ENCODE peak calls at places on chromosomes 3 and 15, in six cellular contexts. R is keratinocyte; K is NT2/D1; S is stomach; T is Panc1; Y is CD4-positive, CD25-positive, alpha-beta regulatory T cell. B is an unnamed sample.

GRCh38 chr15:60423540-60423939 is 25.8 kb upstream of the ANXA2 start:
- DNase-seq in R (peak; percentile 89), K (peak; percentile 60), S (no peak), T (no peak), Y (peak; percentile 35), B (no peak)

GRCh38 chr3:167148121-167148520 is 232.0 kb downstream of the ZBBX start:
- DNase-seq in R (no peak), K (no peak), S (no peak), T (no peak), Y (no peak), B (no peak)

GRCh38 chr15:32870240-32871033 is 152.6 kb downstream of the GREM1 start:
- DNase-seq in R (no peak), K (no peak), S (peak; percentile 30), T (peak; percentile 51), Y (no peak), B (no peak)

GRCh38 chr3:8371085-8371551 is 130.5 kb upstream of the LMCD1 start:
- DNase-seq in R (no peak), K (no peak), S (no peak), T (no peak), Y (no peak), B (no peak)

GRCh38 chr3:68049781-68050180 is 395.4 kb upstream of the SUCLG2 start:
- DNase-seq in R (no peak), K (no peak), S (no peak), T (no peak), Y (no peak), B (no peak)

GRCh38 chr3:143201066-143201465 is 81.5 kb downstream of the CHST2 start:
- DNase-seq in R (no peak), K (no peak), S (no peak), T (no peak), Y (no peak), B (no peak)

GRCh38 chr3:189142527-189142926 is 29.2 kb upstream of the TPRG1 start:
- DNase-seq in R (no peak), K (no peak), S (no peak), T (no peak), Y (peak; percentile 41), B (no peak)

GRCh38 chr15:98628216-98628615 is 20.1 kb upstream of the IGF1R start:
- DNase-seq in R (no peak), K (no peak), S (no peak), T (no peak), Y (no peak), B (no peak)

GRCh38 chr3:49602049-49602554 is 47.8 kb downstream of the BSN start:
- DNase-seq in R (no peak), K (no peak), S (no peak), T (no peak), Y (no peak), B (no peak)

GRCh38 chr3:152355744-152356665 is 87.3 kb downstream of the MBNL1 start:
- DNase-seq in R (no peak), K (no peak), S (no peak), T (no peak), Y (no peak), B (no peak)

GRCh38 chr3:132660745-132661067 is 577 bp downstream of the UBA5 start:
- DNase-seq in R (no peak), K (no peak), S (no peak), T (no peak), Y (no peak), B (no peak)

GRCh38 chr3:111236833-111237713 is 165.5 kb downstream of the NECTIN3 start:
- DNase-seq in R (no peak), K (no peak), S (no peak), T (no peak), Y (no peak), B (no peak)

GRCh38 chr3:31133541-31133940 is 239.1 kb upstream of the GADL1 start:
- DNase-seq in R (no peak), K (no peak), S (no peak), T (no peak), Y (no peak), B (no peak)

GRCh38 chr3:196414469-196414868 is 17.8 kb downstream of the UBXN7 start:
- DNase-seq in R (no peak), K (no peak), S (no peak), T (no peak), Y (no peak), B (no peak)

GRCh38 chr3:169103941-169104340 is 559.6 kb downstream of the MECOM start:
- DNase-seq in R (no peak), K (no peak), S (no peak), T (no peak), Y (no peak), B (no peak)

GRCh38 chr3:136343446-136343845 is 93.3 kb downstream of the PCCB start:
- DNase-seq in R (no peak), K (no peak), S (no peak), T (no peak), Y (peak; percentile 65), B (peak; percentile 41)

GRCh38 chr15:67551207-67551743 is 8.8 kb downstream of the MAP2K5 start:
- DNase-seq in R (no peak), K (no peak), S (no peak), T (no peak), Y (no peak), B (no peak)

GRCh38 chr3:15427981-15428380 is 583 bp downstream of the EAF1 start:
- DNase-seq in R (no peak), K (no peak), S (no peak), T (no peak), Y (no peak), B (peak; percentile 30)

GRCh38 chr3:2661078-2661477 is 449.1 kb downstream of the IL5RA start:
- DNase-seq in R (no peak), K (no peak), S (no peak), T (no peak), Y (no peak), B (no peak)

GRCh38 chr3:11818033-11818432 is 28.7 kb downstream of the TAMM41 start:
- DNase-seq in R (peak; percentile 70), K (no peak), S (no peak), T (no peak), Y (no peak), B (no peak)

GRCh38 chr15:33243393-33243792 is 48.9 kb upstream of the FMN1 start:
- DNase-seq in R (no peak), K (no peak), S (no peak), T (no peak), Y (no peak), B (no peak)

DNA sequence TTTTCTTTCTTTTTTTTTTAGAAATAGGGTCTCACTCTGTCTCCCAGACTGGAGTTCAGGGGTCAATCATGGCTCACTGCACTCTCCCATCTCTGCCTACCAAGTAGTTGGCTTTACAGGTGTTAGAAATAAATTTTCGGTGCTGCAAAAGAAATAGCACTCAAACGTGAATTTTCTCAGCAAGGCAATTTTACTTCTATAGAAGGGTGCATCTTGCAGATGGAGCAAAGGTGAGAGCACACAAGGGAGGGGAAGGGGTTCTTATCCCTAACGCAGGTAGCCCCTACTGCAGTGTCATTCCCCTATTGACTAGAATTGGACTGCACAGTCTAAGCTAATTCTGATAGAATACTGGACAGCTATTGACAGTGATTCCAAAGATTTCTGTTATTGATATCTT is 6.8 kb upstream of the FBLN2 start:
- DNase-seq in R (no peak), K (no peak), S (no peak), T (no peak), Y (no peak), B (no peak)
- H3K4me1 ChIP-seq in R (peaks cover 38% of the 10 kb centered on the region), K (peaks cover 16% of the 10 kb centered on the region), S (peaks cover 3% of the 10 kb centered on the region), T (no peaks in the 10 kb centered on the region), Y (peaks cover 3% of the 10 kb centered on the region), B (no peaks in the 10 kb centered on the region)

GRCh38 chr3:71990545-71990944 is 205.6 kb upstream of the PROK2 start:
- DNase-seq in R (no peak), K (no peak), S (no peak), T (no peak), Y (no peak), B (no peak)

GRCh38 chr3:71989165-71989564 is 204.2 kb upstream of the PROK2 start:
- DNase-seq in R (no peak), K (peak; percentile 20), S (no peak), T (no peak), Y (no peak), B (no peak)

GRCh38 chr3:71994203-71994602 is 209.3 kb upstream of the PROK2 start:
- DNase-seq in R (no peak), K (no peak), S (no peak), T (no peak), Y (peak; percentile 38), B (no peak)

GRCh38 chr3:71991681-71992080 is 206.7 kb upstream of the PROK2 start:
- DNase-seq in R (no peak), K (no peak), S (no peak), T (no peak), Y (no peak), B (no peak)

DNA sequence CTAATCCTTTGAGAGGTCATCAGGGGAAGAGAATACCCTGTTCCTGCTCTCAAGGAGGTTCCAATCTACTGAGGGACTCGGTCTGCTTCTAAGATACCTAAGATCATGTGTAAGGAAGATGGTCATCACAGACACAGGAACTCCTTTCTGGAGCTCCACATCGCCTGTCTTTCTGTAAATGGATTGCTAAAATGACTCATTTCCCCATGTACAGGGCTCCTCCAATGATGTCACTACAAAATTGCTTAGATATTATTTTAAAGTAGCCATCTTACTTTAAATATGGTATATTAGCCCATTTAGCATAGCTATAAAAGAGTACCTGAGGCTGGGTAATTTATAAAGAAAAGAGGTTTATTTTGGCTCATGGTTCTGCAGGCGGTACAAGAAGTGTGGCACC is 206.1 kb upstream of the PROK2 start:
- DNase-seq in R (no peak), K (no peak), S (no peak), T (no peak), Y (no peak), B (no peak)
- H3K4me3 ChIP-seq in R (no peak overlapping the region), K (no peak overlapping the region), S (no peak overlapping the region), T (no peak overlapping the region), Y (no peak overlapping the region), B (no peak overlapping the region)

DNA sequence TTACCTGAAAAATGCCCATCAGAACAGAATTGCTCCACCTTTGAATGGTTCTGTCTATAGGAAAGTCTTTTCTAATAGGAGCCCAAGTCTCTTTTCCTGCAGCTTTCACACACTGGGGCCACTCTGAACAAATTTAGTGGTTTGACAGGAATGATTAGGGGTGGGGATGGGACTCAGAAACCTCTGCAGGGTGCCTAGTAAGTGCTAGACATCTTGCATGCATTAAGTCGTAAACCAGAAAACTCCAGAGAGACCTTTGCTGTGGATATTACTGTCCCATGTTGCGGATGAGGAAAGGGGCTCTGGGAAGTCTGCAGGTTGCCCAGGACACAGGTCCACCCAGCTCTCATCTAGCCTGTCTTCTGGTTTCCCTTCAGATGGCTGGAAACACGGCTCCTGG is 189.7 kb downstream of the OPA1 start:
- DNase-seq in R (no peak), K (no peak), S (no peak), T (no peak), Y (no peak), B (no peak)
- H3K4me1 ChIP-seq in R (peaks cover 40% of the 10 kb centered on the region), K (peaks cover 15% of the 10 kb centered on the region), S (peaks cover 23% of the 10 kb centered on the region), T (peaks cover 24% of the 10 kb centered on the region), Y (no peaks in the 10 kb centered on the region), B (no peaks in the 10 kb centered on the region)

GRCh38 chr3:138434875-138435772 is 708 bp downstream of the ESYT3 start:
- DNase-seq in R (no peak), K (no peak), S (no peak), T (no peak), Y (peak; percentile 21), B (no peak)

GRCh38 chr3:138432576-138433240 is 1.7 kb upstream of the ESYT3 start:
- DNase-seq in R (no peak), K (no peak), S (no peak), T (no peak), Y (no peak), B (no peak)

GRCh38 chr3:138435840-138436239 is 1.4 kb downstream of the ESYT3 start:
- DNase-seq in R (no peak), K (no peak), S (no peak), T (no peak), Y (no peak), B (no peak)

GRCh38 chr3:138434276-138434874 is at the start of gene ESYT3:
- DNase-seq in R (peak; percentile 54), K (peak; percentile 73), S (peak; percentile 90), T (no peak), Y (peak; percentile 78), B (peak; percentile 89)

GRCh38 chr3:138433892-138434275 is 532 bp upstream of the ESYT3 start:
- DNase-seq in R (no peak), K (no peak), S (no peak), T (no peak), Y (no peak), B (no peak)
- H3K4me3 ChIP-seq in R (no peak overlapping the region), K (no peak overlapping the region), S (peak overlapping the region; percentile 76), T (peak overlapping the region; percentile 45), Y (no peak overlapping the region), B (peak overlapping the region; percentile 55)